ENCODE peak calls at places on chromosomes 5 and 9, in four cellular contexts. B, Y, M and W are unnamed samples.

GRCh38 chr5:57157191-57157590 is 16.7 kb upstream of the GPBP1 start:
- DNase-seq in B (no peak), Y (no peak), M (no peak), W (no peak)

GRCh38 chr5:142888469-142889085 is 118.4 kb downstream of the ARHGAP26 start:
- DNase-seq in B (no peak), Y (no peak), M (no peak), W (no peak)

GRCh38 chr5:165188555-165189260 is 1683.3 kb downstream of the MAT2B start:
- DNase-seq in B (no peak), Y (no peak), M (no peak), W (no peak)

GRCh38 chr5:79728396-79728795 is 38.8 kb downstream of the CMYA5 start:
- DNase-seq in B (no peak), Y (no peak), M (no peak), W (no peak)

GRCh38 chr5:81962041-81962440 is 9.8 kb upstream of the ATG10 start:
- DNase-seq in B (no peak), Y (no peak), M (no peak), W (no peak)

GRCh38 chr9:97752274-97752673 is 55.1 kb upstream of the XPA start:
- DNase-seq in B (no peak), Y (no peak), M (no peak), W (no peak)

GRCh38 chr5:148858106-148858505 is 31.7 kb downstream of the ADRB2 start:
- DNase-seq in B (no peak), Y (no peak), M (no peak), W (no peak)

GRCh38 chr5:42840842-42841574 is 29.3 kb upstream of the SELENOP start:
- DNase-seq in B (no peak), Y (no peak), M (no peak), W (no peak)

GRCh38 chr5:123120197-123120596 is 31.2 kb downstream of the PRDM6 start:
- DNase-seq in B (peak; percentile 33), Y (no peak), M (no peak), W (no peak)

GRCh38 chr5:59716029-59716428 is 177.5 kb downstream of the PDE4D start:
- DNase-seq in B (no peak), Y (peak; percentile 15), M (no peak), W (no peak)

GRCh38 chr5:133147411-133147810 is 95.6 kb downstream of the HSPA4 start:
- DNase-seq in B (no peak), Y (peak; percentile 24), M (no peak), W (no peak)

GRCh38 chr5:79590395-79590999 is 21.7 kb upstream of the TENT2 start:
- DNase-seq in B (no peak), Y (no peak), M (no peak), W (no peak)

GRCh38 chr9:110126457-110126856 is 81.5 kb downstream of the C9orf152 start:
- DNase-seq in B (no peak), Y (no peak), M (no peak), W (no peak)

GRCh38 chr5:84494453-84494852 is 109.8 kb upstream of the EDIL3 start:
- DNase-seq in B (no peak), Y (no peak), M (no peak), W (no peak)

GRCh38 chr5:128237504-128237903 is 153.9 kb downstream of the SLC12A2 start:
- DNase-seq in B (no peak), Y (no peak), M (no peak), W (no peak)

GRCh38 chr9:36461341-36461740 is 61.3 kb upstream of the RNF38 start:
- DNase-seq in B (no peak), Y (no peak), M (no peak), W (no peak)

GRCh38 chr9:137300607-137301085 is 1.4 kb downstream of the NRARP start:
- DNase-seq in B (no peak), Y (peak; percentile 25), M (no peak), W (no peak)

GRCh38 chr9:125161284-125161918 is 18.1 kb upstream of the SCAI start:
- DNase-seq in B (no peak), Y (no peak), M (peak; percentile 31), W (no peak)

GRCh38 chr5:2256646-2257288 is 374.0 kb upstream of the IRX4 start:
- DNase-seq in B (no peak), Y (no peak), M (no peak), W (peak; percentile 21)

DNA sequence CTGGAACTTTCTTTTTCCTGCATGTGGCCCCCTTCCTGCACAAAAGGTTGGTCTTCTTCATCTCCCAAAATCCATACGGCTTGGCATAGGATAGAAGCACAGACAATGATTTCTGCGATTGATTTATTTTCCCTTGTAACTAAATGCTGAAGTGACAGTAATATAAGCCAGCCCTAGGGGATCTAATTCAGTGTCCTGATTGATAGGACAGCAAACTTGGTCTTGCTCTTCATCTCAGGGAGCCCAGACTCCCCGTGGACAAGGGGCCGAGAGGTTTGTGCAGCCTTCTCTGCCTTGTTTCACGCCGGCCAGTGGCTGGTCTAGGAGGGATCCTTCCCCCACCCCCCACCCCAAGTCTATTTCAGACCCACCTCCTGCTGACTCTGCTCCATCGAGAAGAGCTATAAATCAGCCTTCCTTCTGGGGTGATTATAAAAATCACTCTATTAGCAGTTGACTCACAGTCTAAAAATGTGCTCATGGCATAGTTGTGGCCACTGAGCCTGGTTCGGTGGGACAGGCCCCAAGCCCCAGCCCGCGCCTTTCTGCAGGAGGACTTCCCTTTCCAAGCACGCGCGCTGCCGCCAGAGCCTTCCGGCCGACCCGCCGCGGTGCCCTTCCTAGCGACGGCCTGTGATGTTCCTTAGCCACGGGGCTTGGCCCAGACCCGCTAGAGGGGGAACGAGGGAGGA is 89.8 kb upstream of the COL5A1 start:
- DNase-seq in B (no peak), Y (peak; percentile 40), M (peak; percentile 57), W (peak; percentile 72)
- TF ChIP-seq CTCF in B (no peak), Y (no peak), M (no peak), W (no peak)

DNA sequence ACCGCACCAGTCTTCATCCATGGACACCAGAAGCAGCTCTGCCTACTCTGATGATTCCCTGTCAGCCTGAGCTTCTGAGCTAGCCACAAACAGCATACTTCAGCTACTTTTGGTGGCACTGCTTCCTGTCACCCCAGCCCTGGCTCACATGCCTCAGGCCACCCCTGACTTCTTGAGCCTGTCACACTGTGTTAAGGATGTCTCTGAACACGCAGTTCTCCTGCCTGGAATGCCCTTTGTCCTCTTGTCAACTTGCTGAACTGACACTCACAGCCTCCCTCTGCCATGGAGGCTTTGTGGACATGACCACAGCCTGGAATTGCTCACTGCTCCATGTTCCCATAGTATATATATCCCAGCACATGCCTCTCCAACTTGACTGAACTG is 7.2 kb downstream of the MACROH2A1 start:
- DNase-seq in B (no peak), Y (no peak), M (peak; percentile 34), W (peak; percentile 72)
- H3K27ac ChIP-seq in B (no peak overlapping the region), Y (no peak overlapping the region), M (peak overlapping the region; percentile 14), W (peak overlapping the region; percentile 61)

DNA sequence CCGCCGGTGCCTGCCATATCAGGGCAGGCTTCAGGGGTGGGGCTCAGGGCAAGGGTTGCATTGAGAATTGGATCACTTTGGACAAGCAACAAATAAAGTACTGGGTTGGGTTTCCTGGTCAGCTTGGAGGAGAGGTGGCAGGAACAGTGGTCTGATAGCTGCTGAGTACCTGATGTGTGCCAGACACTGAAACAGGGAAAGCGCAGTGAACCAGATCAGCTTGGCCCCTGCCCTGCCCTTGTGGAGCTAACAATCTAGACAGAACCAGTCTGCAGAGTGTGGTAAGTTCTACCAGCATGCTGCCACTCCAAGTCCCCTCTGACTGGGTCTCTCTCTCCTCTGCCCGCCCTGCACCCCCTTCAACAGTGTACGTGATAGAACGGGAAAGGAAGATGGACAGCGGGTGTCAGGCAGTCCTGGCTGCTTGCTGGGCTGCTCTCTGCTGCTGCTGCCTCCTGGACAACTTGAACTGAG is 53.4 kb downstream of the CYSTM1 start:
- DNase-seq in B (no peak), Y (no peak), M (no peak), W (no peak)
- H3K4me1 ChIP-seq in B (peaks cover 25% of the 10 kb centered on the region), Y (peaks cover 3% of the 10 kb centered on the region), M (peaks cover 65% of the 10 kb centered on the region), W (peaks cover 45% of the 10 kb centered on the region)

GRCh38 chr9:135482015-135482754 is 2.6 kb downstream of the PPP1R26 start:
- DNase-seq in B (no peak), Y (no peak), M (no peak), W (no peak)

GRCh38 chr9:135478858-135479468 is 619 bp upstream of the PPP1R26 start:
- DNase-seq in B (no peak), Y (peak; percentile 38), M (no peak), W (peak; percentile 61)

GRCh38 chr9:135479469-135480052 is at the start of gene PPP1R26:
- DNase-seq in B (no peak), Y (peak; percentile 46), M (no peak), W (no peak)

GRCh38 chr9:135480071-135480941 is 724 bp downstream of the PPP1R26 start:
- DNase-seq in B (no peak), Y (peak; percentile 25), M (peak; percentile 33), W (no peak)

GRCh38 chr9:135480942-135481315 is 1.3 kb downstream of the PPP1R26 start:
- DNase-seq in B (no peak), Y (no peak), M (no peak), W (no peak)
- TF ChIP-seq CTCF in B (no peak), Y (no peak), M (no peak), W (no peak)

GRCh38 chr9:121289554-121290370 is 21.8 kb downstream of the GSN start:
- DNase-seq in B (no peak), Y (no peak), M (no peak), W (no peak)
- H3K27ac ChIP-seq in B (peak overlapping the region; percentile 99), Y (peak overlapping the region; percentile 99), M (peak overlapping the region; percentile 96), W (peak overlapping the region; percentile 99)

GRCh38 chr9:95045751-95046150 is 271.8 kb downstream of the FANCC start:
- DNase-seq in B (no peak), Y (no peak), M (no peak), W (no peak)

GRCh38 chr9:95053611-95054440 is 263.7 kb downstream of the FANCC start:
- DNase-seq in B (no peak), Y (no peak), M (no peak), W (no peak)

GRCh38 chr9:95047452-95048224 is 269.9 kb downstream of the FANCC start:
- DNase-seq in B (no peak), Y (no peak), M (no peak), W (no peak)

GRCh38 chr9:95048225-95049087 is 269.1 kb downstream of the FANCC start:
- DNase-seq in B (no peak), Y (peak; percentile 67), M (peak; percentile 69), W (no peak)

DNA sequence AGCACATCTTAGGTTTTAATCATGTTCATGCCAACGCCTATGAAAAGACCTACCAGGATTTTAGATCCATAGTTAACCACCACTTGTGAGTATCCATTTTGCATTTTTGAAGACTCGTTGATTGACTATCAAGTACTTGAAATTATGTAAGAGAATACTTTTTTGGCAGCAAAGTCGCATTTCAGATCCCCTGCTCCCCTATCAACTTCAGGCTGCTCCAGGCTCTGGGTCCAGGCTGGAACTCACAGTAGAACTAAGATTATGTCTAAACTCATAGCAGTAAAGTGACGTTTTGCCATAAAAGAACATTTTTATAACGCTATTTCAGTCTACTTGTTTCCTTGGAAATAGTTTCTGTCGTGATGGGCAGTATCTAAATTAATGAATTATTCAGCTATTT is 267.7 kb downstream of the FANCC start:
- DNase-seq in B (no peak), Y (no peak), M (no peak), W (no peak)
- H3K4me1 ChIP-seq in B (peaks cover 17% of the 10 kb centered on the region), Y (peaks cover 27% of the 10 kb centered on the region), M (peaks cover 68% of the 10 kb centered on the region), W (no peaks in the 10 kb centered on the region)